ENCODE peak calls at places on chromosomes 4 and X, in six cellular contexts. U, I, D, S, G and K are unnamed samples.

GRCh38 chr4:180655886-180656285 is 1587.3 kb upstream of the TENM3 start:
- DNase-seq in U (no peak), I (no peak), D (no peak), S (peak), G (no peak), K (no peak)

GRCh38 chr4:103052145-103052544 is 24.4 kb downstream of the SLC9B2 start:
- DNase-seq in U (no peak), I (no peak), D (no peak), S (no peak), G (no peak), K (no peak)

GRCh38 chrX:18173494-18174180 is 47.0 kb downstream of the BEND2 start:
- DNase-seq in U (peak), I (no peak), D (no peak), S (no peak), G (no peak), K (no peak)

GRCh38 chr4:108466936-108467902 is 153.2 kb upstream of the RPL34 start:
- DNase-seq in U (no peak), I (no peak), D (peak), S (peak), G (no peak), K (no peak)

GRCh38 chr4:172127168-172127567 is 314.0 kb downstream of the GALNTL6 start:
- DNase-seq in U (peak), I (no peak), D (no peak), S (no peak), G (no peak), K (no peak)

GRCh38 chr4:88533088-88533790 is 9.7 kb upstream of the PYURF start:
- DNase-seq in U (no peak), I (no peak), D (no peak), S (peak), G (no peak), K (no peak)

GRCh38 chr4:150130953-150131352 is 52.7 kb downstream of the DCLK2 start:
- DNase-seq in U (no peak), I (no peak), D (no peak), S (peak), G (no peak), K (no peak)

GRCh38 chr4:83255584-83255983 is 29.0 kb downstream of the COQ2 start:
- DNase-seq in U (no peak), I (peak), D (no peak), S (peak), G (no peak), K (no peak)

GRCh38 chr4:1717129-1718094 is 3.7 kb downstream of the TMEM129 start:
- DNase-seq in U (no peak), I (no peak), D (no peak), S (no peak), G (no peak), K (no peak)

GRCh38 chr4:1047976-1048780 is 36.8 kb downstream of the FGFRL1 start:
- DNase-seq in U (no peak), I (no peak), D (no peak), S (no peak), G (peak), K (no peak)

GRCh38 chr4:112370466-112370865 is 73.3 kb downstream of the ALPK1 start:
- DNase-seq in U (no peak), I (no peak), D (peak), S (no peak), G (no peak), K (no peak)

GRCh38 chr4:84258905-84259830 is 239.9 kb downstream of the NKX6-1 start:
- DNase-seq in U (no peak), I (peak), D (peak), S (peak), G (no peak), K (no peak)

GRCh38 chrX:29561417-29561816 is 653.9 kb upstream of the MAGEB2 start:
- DNase-seq in U (no peak), I (no peak), D (no peak), S (no peak), G (no peak), K (no peak)

GRCh38 chr4:21531048-21531447 is 417.5 kb downstream of the KCNIP4 start:
- DNase-seq in U (no peak), I (no peak), D (no peak), S (no peak), G (no peak), K (no peak)

GRCh38 chr4:7933631-7934510 is 5.8 kb downstream of the AFAP1 start:
- DNase-seq in U (no peak), I (no peak), D (peak), S (peak), G (no peak), K (no peak)

GRCh38 chrX:15985937-15986336 is 131.3 kb upstream of the AP1S2 start:
- DNase-seq in U (no peak), I (no peak), D (peak), S (no peak), G (no peak), K (no peak)

GRCh38 chr4:157220026-157220881 is at the start of gene GRIA2:
- DNase-seq in U (peak), I (peak), D (peak), S (peak), G (peak), K (no peak)

GRCh38 chr4:145234086-145234694 is 53.8 kb upstream of the OTUD4 start:
- DNase-seq in U (peak), I (peak), D (peak), S (peak), G (peak), K (peak)

GRCh38 chr4:108941914-108942379 is 179.1 kb upstream of the ETNPPL start:
- DNase-seq in U (no peak), I (no peak), D (peak), S (no peak), G (peak), K (no peak)

GRCh38 chrX:11151799-11152591 is 40.9 kb downstream of the HCCS start:
- DNase-seq in U (no peak), I (no peak), D (no peak), S (no peak), G (no peak), K (no peak)

GRCh38 chr4:42716996-42717395 is 60.1 kb upstream of the ATP8A1 start:
- DNase-seq in U (no peak), I (no peak), D (no peak), S (no peak), G (no peak), K (no peak)

GRCh38 chrX:136497556-136498048 is at the start of gene HTATSF1:
- DNase-seq in U (no peak), I (no peak), D (no peak), S (no peak), G (peak), K (no peak)

GRCh38 chrX:137424679-137425078 is 141.2 kb upstream of the ZIC3 start:
- DNase-seq in U (no peak), I (no peak), D (no peak), S (no peak), G (peak), K (no peak)

GRCh38 chr4:87557348-87557747 is 28.2 kb upstream of the SPARCL1 start:
- DNase-seq in U (no peak), I (peak), D (no peak), S (no peak), G (no peak), K (no peak)

GRCh38 chr4:2136736-2137135 is 77.6 kb downstream of the NAT8L start:
- DNase-seq in U (no peak), I (no peak), D (no peak), S (no peak), G (no peak), K (no peak)

GRCh38 chr4:186845137-186845842 is 121.6 kb upstream of the FAT1 start:
- DNase-seq in U (peak), I (peak), D (peak), S (peak), G (no peak), K (no peak)

GRCh38 chr4:166146806-166147540 is 273.9 kb downstream of the TLL1 start:
- DNase-seq in U (no peak), I (no peak), D (no peak), S (no peak), G (no peak), K (no peak)

GRCh38 chr4:5018603-5019002 is 655 bp downstream of the CYTL1 start:
- DNase-seq in U (no peak), I (no peak), D (no peak), S (no peak), G (no peak), K (no peak)

GRCh38 chr4:36222702-36223101 is 21.6 kb downstream of the ARAP2 start:
- DNase-seq in U (no peak), I (no peak), D (no peak), S (peak), G (no peak), K (no peak)

GRCh38 chr4:123564758-123565346 is 168.3 kb downstream of the SPRY1 start:
- DNase-seq in U (peak), I (peak), D (peak), S (peak), G (no peak), K (peak)

GRCh38 chr4:66404149-66404548 is 733.9 kb upstream of the EPHA5 start:
- DNase-seq in U (no peak), I (no peak), D (no peak), S (peak), G (no peak), K (no peak)

GRCh38 chrX:12441376-12442128 is 303.3 kb downstream of the FRMPD4 start:
- DNase-seq in U (peak), I (no peak), D (peak), S (peak), G (no peak), K (no peak)